ENCODE peak calls at places on chromosomes 12 and 14, in nine cellular contexts. One of them, this sample, is unnamed.
A peak's percentile ranks its signal among the peaks of the same experiment; 100 is the strongest.

GRCh38 chr14:100438678-100439592 is 115.8 kb downstream of the SLC25A47 start:
- DNase-seq in GM12892: no peak
- DNase-seq in hippocampal formation: no peak
- DNase-seq in NCI-H1436: no peak
- DNase-seq in AG04449: peak; percentile 59
- DNase-seq in lower leg skin: peak; percentile 83
- DNase-seq in NCI-H774: no peak
- DNase-seq in CD4-positive, alpha-beta memory T cell: no peak
- DNase-seq in mucosa of gallbladder: peak; percentile 82
- DNase-seq in this sample: no peak

GRCh38 chr12:128906485-128907137 is 53.3 kb downstream of the GLT1D1 start:
- DNase-seq in GM12892: no peak
- DNase-seq in hippocampal formation: no peak
- DNase-seq in NCI-H1436: no peak
- DNase-seq in AG04449: no peak
- DNase-seq in lower leg skin: no peak
- DNase-seq in NCI-H774: no peak
- DNase-seq in CD4-positive, alpha-beta memory T cell: no peak
- DNase-seq in mucosa of gallbladder: no peak
- DNase-seq in this sample: no peak

GRCh38 chr12:56581418-56582145 is 48.5 kb downstream of the BAZ2A start:
- DNase-seq in GM12892: no peak
- DNase-seq in hippocampal formation: no peak
- DNase-seq in NCI-H1436: no peak
- DNase-seq in AG04449: no peak
- DNase-seq in lower leg skin: no peak
- DNase-seq in NCI-H774: no peak
- DNase-seq in CD4-positive, alpha-beta memory T cell: peak; percentile 53
- DNase-seq in mucosa of gallbladder: no peak
- DNase-seq in this sample: no peak

GRCh38 chr12:67790660-67791059 is 142.1 kb downstream of the DYRK2 start:
- DNase-seq in GM12892: no peak
- DNase-seq in hippocampal formation: no peak
- DNase-seq in NCI-H1436: no peak
- DNase-seq in AG04449: no peak
- DNase-seq in lower leg skin: no peak
- DNase-seq in NCI-H774: no peak
- DNase-seq in CD4-positive, alpha-beta memory T cell: no peak
- DNase-seq in mucosa of gallbladder: no peak
- DNase-seq in this sample: no peak

GRCh38 chr12:43551971-43552559 is at the start of gene ADAMTS20:
- DNase-seq in GM12892: no peak
- DNase-seq in hippocampal formation: no peak
- DNase-seq in NCI-H1436: no peak
- DNase-seq in AG04449: no peak
- DNase-seq in lower leg skin: no peak
- DNase-seq in NCI-H774: no peak
- DNase-seq in CD4-positive, alpha-beta memory T cell: no peak
- DNase-seq in mucosa of gallbladder: no peak
- DNase-seq in this sample: no peak

GRCh38 chr12:97716356-97716755 is 253.8 kb downstream of the RMST start:
- DNase-seq in GM12892: no peak
- DNase-seq in hippocampal formation: no peak
- DNase-seq in NCI-H1436: no peak
- DNase-seq in AG04449: no peak
- DNase-seq in lower leg skin: no peak
- DNase-seq in NCI-H774: no peak
- DNase-seq in CD4-positive, alpha-beta memory T cell: no peak
- DNase-seq in mucosa of gallbladder: peak; percentile 18
- DNase-seq in this sample: no peak

GRCh38 chr14:71753126-71753830 is 179.0 kb upstream of the RGS6 start:
- DNase-seq in GM12892: peak; percentile 62
- DNase-seq in hippocampal formation: peak; percentile 78
- DNase-seq in NCI-H1436: peak; percentile 87
- DNase-seq in AG04449: peak; percentile 26
- DNase-seq in lower leg skin: peak; percentile 97
- DNase-seq in NCI-H774: peak; percentile 46
- DNase-seq in CD4-positive, alpha-beta memory T cell: peak; percentile 53
- DNase-seq in mucosa of gallbladder: peak; percentile 84
- DNase-seq in this sample: peak; percentile 85

GRCh38 chr12:64039285-64039871 is 182.7 kb downstream of the KICS2 start:
- DNase-seq in GM12892: no peak
- DNase-seq in hippocampal formation: no peak
- DNase-seq in NCI-H1436: peak; percentile 58
- DNase-seq in AG04449: no peak
- DNase-seq in lower leg skin: no peak
- DNase-seq in NCI-H774: peak; percentile 95
- DNase-seq in CD4-positive, alpha-beta memory T cell: no peak
- DNase-seq in mucosa of gallbladder: no peak
- DNase-seq in this sample: no peak

GRCh38 chr14:104973215-104974145 is 4.7 kb downstream of the AHNAK2 start:
- DNase-seq in GM12892: no peak
- DNase-seq in hippocampal formation: peak; percentile 5
- DNase-seq in NCI-H1436: no peak
- DNase-seq in AG04449: peak; percentile 67
- DNase-seq in lower leg skin: peak; percentile 98
- DNase-seq in NCI-H774: no peak
- DNase-seq in CD4-positive, alpha-beta memory T cell: no peak
- DNase-seq in mucosa of gallbladder: peak; percentile 89
- DNase-seq in this sample: peak; percentile 64

GRCh38 chr14:104100171-104101085 is 14.9 kb downstream of the ASPG start:
- DNase-seq in GM12892: no peak
- DNase-seq in hippocampal formation: no peak
- DNase-seq in NCI-H1436: no peak
- DNase-seq in AG04449: no peak
- DNase-seq in lower leg skin: no peak
- DNase-seq in NCI-H774: no peak
- DNase-seq in CD4-positive, alpha-beta memory T cell: no peak
- DNase-seq in mucosa of gallbladder: no peak
- DNase-seq in this sample: no peak

GRCh38 chr14:53226553-53226952 is 73.4 kb upstream of the DDHD1 start:
- DNase-seq in GM12892: no peak
- DNase-seq in hippocampal formation: no peak
- DNase-seq in NCI-H1436: no peak
- DNase-seq in AG04449: no peak
- DNase-seq in lower leg skin: no peak
- DNase-seq in NCI-H774: no peak
- DNase-seq in CD4-positive, alpha-beta memory T cell: peak; percentile 32
- DNase-seq in mucosa of gallbladder: no peak
- DNase-seq in this sample: no peak

GRCh38 chr12:125125271-125125670 is 60.0 kb downstream of the AACS start:
- DNase-seq in GM12892: no peak
- DNase-seq in hippocampal formation: no peak
- DNase-seq in NCI-H1436: no peak
- DNase-seq in AG04449: no peak
- DNase-seq in lower leg skin: no peak
- DNase-seq in NCI-H774: no peak
- DNase-seq in CD4-positive, alpha-beta memory T cell: no peak
- DNase-seq in mucosa of gallbladder: no peak
- DNase-seq in this sample: no peak

GRCh38 chr14:29310757-29311156 is 544.2 kb downstream of the FOXG1 start:
- DNase-seq in GM12892: no peak
- DNase-seq in hippocampal formation: no peak
- DNase-seq in NCI-H1436: no peak
- DNase-seq in AG04449: no peak
- DNase-seq in lower leg skin: no peak
- DNase-seq in NCI-H774: no peak
- DNase-seq in CD4-positive, alpha-beta memory T cell: no peak
- DNase-seq in mucosa of gallbladder: no peak
- DNase-seq in this sample: no peak

GRCh38 chr12:127081058-127081457 is 1185.9 kb upstream of the TMEM132C start:
- DNase-seq in GM12892: no peak
- DNase-seq in hippocampal formation: no peak
- DNase-seq in NCI-H1436: no peak
- DNase-seq in AG04449: no peak
- DNase-seq in lower leg skin: no peak
- DNase-seq in NCI-H774: no peak
- DNase-seq in CD4-positive, alpha-beta memory T cell: no peak
- DNase-seq in mucosa of gallbladder: no peak
- DNase-seq in this sample: no peak

GRCh38 chr12:496736-497135 is 37.0 kb downstream of the B4GALNT3 start:
- DNase-seq in GM12892: no peak
- DNase-seq in hippocampal formation: no peak
- DNase-seq in NCI-H1436: no peak
- DNase-seq in AG04449: no peak
- DNase-seq in lower leg skin: peak; percentile 48
- DNase-seq in NCI-H774: no peak
- DNase-seq in CD4-positive, alpha-beta memory T cell: no peak
- DNase-seq in mucosa of gallbladder: no peak
- DNase-seq in this sample: no peak

GRCh38 chr12:93137656-93138612 is 208.8 kb upstream of the EEA1 start:
- DNase-seq in GM12892: no peak
- DNase-seq in hippocampal formation: no peak
- DNase-seq in NCI-H1436: no peak
- DNase-seq in AG04449: no peak
- DNase-seq in lower leg skin: no peak
- DNase-seq in NCI-H774: no peak
- DNase-seq in CD4-positive, alpha-beta memory T cell: no peak
- DNase-seq in mucosa of gallbladder: no peak
- DNase-seq in this sample: no peak

GRCh38 chr12:9347328-9348127 is 139.3 kb upstream of the PZP start:
- DNase-seq in GM12892: no peak
- DNase-seq in hippocampal formation: no peak
- DNase-seq in NCI-H1436: no peak
- DNase-seq in AG04449: no peak
- DNase-seq in lower leg skin: no peak
- DNase-seq in NCI-H774: no peak
- DNase-seq in CD4-positive, alpha-beta memory T cell: no peak
- DNase-seq in mucosa of gallbladder: no peak
- DNase-seq in this sample: no peak

GRCh38 chr12:94227066-94227465 is 78.7 kb downstream of the PLXNC1 start:
- DNase-seq in GM12892: no peak
- DNase-seq in hippocampal formation: no peak
- DNase-seq in NCI-H1436: no peak
- DNase-seq in AG04449: no peak
- DNase-seq in lower leg skin: no peak
- DNase-seq in NCI-H774: no peak
- DNase-seq in CD4-positive, alpha-beta memory T cell: no peak
- DNase-seq in mucosa of gallbladder: no peak
- DNase-seq in this sample: no peak

GRCh38 chr12:44317651-44318126 is 481.8 kb downstream of the TMEM117 start:
- DNase-seq in GM12892: no peak
- DNase-seq in hippocampal formation: no peak
- DNase-seq in NCI-H1436: peak; percentile 48
- DNase-seq in AG04449: peak; percentile 3
- DNase-seq in lower leg skin: no peak
- DNase-seq in NCI-H774: no peak
- DNase-seq in CD4-positive, alpha-beta memory T cell: no peak
- DNase-seq in mucosa of gallbladder: no peak
- DNase-seq in this sample: no peak

GRCh38 chr12:103924761-103925641 is 5.2 kb upstream of the HSP90B1 start:
- DNase-seq in GM12892: peak; percentile 17
- DNase-seq in hippocampal formation: no peak
- DNase-seq in NCI-H1436: no peak
- DNase-seq in AG04449: peak; percentile 36
- DNase-seq in lower leg skin: no peak
- DNase-seq in NCI-H774: peak; percentile 24
- DNase-seq in CD4-positive, alpha-beta memory T cell: peak; percentile 69
- DNase-seq in mucosa of gallbladder: no peak
- DNase-seq in this sample: no peak

GRCh38 chr14:56874375-56874774 is 64.1 kb upstream of the OTX2 start:
- DNase-seq in GM12892: no peak
- DNase-seq in hippocampal formation: no peak
- DNase-seq in NCI-H1436: no peak
- DNase-seq in AG04449: no peak
- DNase-seq in lower leg skin: no peak
- DNase-seq in NCI-H774: peak; percentile 7
- DNase-seq in CD4-positive, alpha-beta memory T cell: no peak
- DNase-seq in mucosa of gallbladder: no peak
- DNase-seq in this sample: no peak

GRCh38 chr12:40375076-40375475 is 150.3 kb downstream of the LRRK2 start:
- DNase-seq in GM12892: no peak
- DNase-seq in hippocampal formation: no peak
- DNase-seq in NCI-H1436: no peak
- DNase-seq in AG04449: no peak
- DNase-seq in lower leg skin: no peak
- DNase-seq in NCI-H774: no peak
- DNase-seq in CD4-positive, alpha-beta memory T cell: no peak
- DNase-seq in mucosa of gallbladder: no peak
- DNase-seq in this sample: no peak

GRCh38 chr12:30725739-30726138 is 29.0 kb downstream of the CAPRIN2 start:
- DNase-seq in GM12892: no peak
- DNase-seq in hippocampal formation: no peak
- DNase-seq in NCI-H1436: no peak
- DNase-seq in AG04449: peak; percentile 59
- DNase-seq in lower leg skin: no peak
- DNase-seq in NCI-H774: no peak
- DNase-seq in CD4-positive, alpha-beta memory T cell: no peak
- DNase-seq in mucosa of gallbladder: no peak
- DNase-seq in this sample: no peak

GRCh38 chr14:89927466-89927865 is 27.1 kb downstream of the EFCAB11 start:
- DNase-seq in GM12892: no peak
- DNase-seq in hippocampal formation: no peak
- DNase-seq in NCI-H1436: no peak
- DNase-seq in AG04449: no peak
- DNase-seq in lower leg skin: no peak
- DNase-seq in NCI-H774: no peak
- DNase-seq in CD4-positive, alpha-beta memory T cell: no peak
- DNase-seq in mucosa of gallbladder: no peak
- DNase-seq in this sample: no peak

GRCh38 chr14:76805245-76805644 is 7.4 kb downstream of the ANGEL1 start:
- DNase-seq in GM12892: no peak
- DNase-seq in hippocampal formation: peak; percentile 30
- DNase-seq in NCI-H1436: no peak
- DNase-seq in AG04449: no peak
- DNase-seq in lower leg skin: no peak
- DNase-seq in NCI-H774: no peak
- DNase-seq in CD4-positive, alpha-beta memory T cell: no peak
- DNase-seq in mucosa of gallbladder: no peak
- DNase-seq in this sample: no peak

GRCh38 chr12:8156416-8156815 is 399 bp upstream of the ZNF705A start:
- DNase-seq in GM12892: no peak
- DNase-seq in hippocampal formation: no peak
- DNase-seq in NCI-H1436: no peak
- DNase-seq in AG04449: no peak
- DNase-seq in lower leg skin: no peak
- DNase-seq in NCI-H774: no peak
- DNase-seq in CD4-positive, alpha-beta memory T cell: no peak
- DNase-seq in mucosa of gallbladder: no peak
- DNase-seq in this sample: no peak

GRCh38 chr12:120394483-120395367 is 25.8 kb upstream of the MSI1 start:
- DNase-seq in GM12892: no peak
- DNase-seq in hippocampal formation: no peak
- DNase-seq in NCI-H1436: peak; percentile 48
- DNase-seq in AG04449: no peak
- DNase-seq in lower leg skin: no peak
- DNase-seq in NCI-H774: peak; percentile 88
- DNase-seq in CD4-positive, alpha-beta memory T cell: no peak
- DNase-seq in mucosa of gallbladder: peak; percentile 29
- DNase-seq in this sample: no peak

GRCh38 chr12:118448341-118448740 is 72.0 kb downstream of the SUDS3 start:
- DNase-seq in GM12892: no peak
- DNase-seq in hippocampal formation: no peak
- DNase-seq in NCI-H1436: no peak
- DNase-seq in AG04449: no peak
- DNase-seq in lower leg skin: no peak
- DNase-seq in NCI-H774: no peak
- DNase-seq in CD4-positive, alpha-beta memory T cell: no peak
- DNase-seq in mucosa of gallbladder: no peak
- DNase-seq in this sample: no peak

GRCh38 chr12:1034726-1035457 is 43.9 kb downstream of the ERC1 start:
- DNase-seq in GM12892: no peak
- DNase-seq in hippocampal formation: no peak
- DNase-seq in NCI-H1436: no peak
- DNase-seq in AG04449: no peak
- DNase-seq in lower leg skin: no peak
- DNase-seq in NCI-H774: no peak
- DNase-seq in CD4-positive, alpha-beta memory T cell: no peak
- DNase-seq in mucosa of gallbladder: no peak
- DNase-seq in this sample: no peak

GRCh38 chr12:64390275-64390851 is at the start of gene C12orf56:
- DNase-seq in GM12892: no peak
- DNase-seq in hippocampal formation: no peak
- DNase-seq in NCI-H1436: peak; percentile 43
- DNase-seq in AG04449: no peak
- DNase-seq in lower leg skin: no peak
- DNase-seq in NCI-H774: peak; percentile 61
- DNase-seq in CD4-positive, alpha-beta memory T cell: no peak
- DNase-seq in mucosa of gallbladder: no peak
- DNase-seq in this sample: no peak